ENCODE peak calls at places on chromosomes 13 and 19, in six cellular contexts. Y is suprapubic skin, C is fibroblast of pulmonary artery, H is foreskin fibroblast, A is brain microvascular endothelial cell, N is ovary. W is an unnamed sample.

GRCh38 chr19:31226536-31226935 is 122.7 kb downstream of the TSHZ3 start:
- DNase-seq in C (no peak), Y (no peak), H (peak), A (no peak), N (no peak), W (peak)

GRCh38 chr19:46481187-46481586 is 9.8 kb upstream of the PNMA8A start:
- DNase-seq in C (peak), N (no peak), Y (no peak), A (no peak), H (peak), W (peak)

GRCh38 chr19:7670150-7670784 is 1.4 kb downstream of the RETN start:
- DNase-seq in C (no peak), Y (no peak), N (no peak), A (no peak), H (peak), W (no peak)

GRCh38 chr19:18470153-18470552 is 32.2 kb upstream of the ISYNA1 start:
- DNase-seq in C (no peak), N (peak), A (no peak), Y (no peak), H (peak), W (peak)

GRCh38 chr19:42273407-42274064 is 4.5 kb downstream of the CIC start:
- DNase-seq in H (no peak), Y (peak), A (no peak), N (no peak), C (no peak), W (no peak)

GRCh38 chr19:27794444-27795042 is 1418.4 kb downstream of the UQCRFS1 start:
- DNase-seq in N (peak), A (peak), Y (no peak), H (peak), C (peak), W (peak)

GRCh38 chr19:275958-276646 is 15.1 kb downstream of the PLPP2 start:
- DNase-seq in C (no peak), H (no peak), Y (no peak), A (no peak), N (no peak), W (no peak)

GRCh38 chr19:3482507-3483225 is 575 bp downstream of the SMIM44 start:
- DNase-seq in N (no peak), A (no peak), Y (no peak), C (no peak), H (no peak), W (no peak)

GRCh38 chr19:8724276-8724675 is 2.8 kb downstream of the OR2Z1 start:
- DNase-seq in C (no peak), Y (no peak), A (no peak), H (no peak), N (no peak), W (no peak)

GRCh38 chr19:13022859-13023636 is 27.8 kb downstream of the NFIX start:
- DNase-seq in H (peak), A (peak), Y (peak), C (peak), N (peak), W (peak)

GRCh38 chr13:26024558-26024957 is 27.3 kb downstream of the SHISA2 start:
- DNase-seq in N (no peak), H (no peak), A (peak), C (peak), Y (no peak), W (no peak)

GRCh38 chr19:47486900-47487299 is 2.9 kb upstream of the KPTN start:
- DNase-seq in Y (peak), A (no peak), H (no peak), N (no peak), C (no peak), W (no peak)

GRCh38 chr13:111372651-111373425 is 52.4 kb downstream of the TEX29 start:
- DNase-seq in Y (no peak), A (no peak), H (no peak), C (no peak), N (no peak), W (no peak)

GRCh38 chr13:31050486-31051400 is 111.0 kb downstream of the HSPH1 start:
- DNase-seq in N (no peak), C (no peak), H (peak), Y (no peak), A (no peak), W (no peak)

GRCh38 chr19:16645140-16645539 is 14.8 kb downstream of the SMIM7 start:
- DNase-seq in C (no peak), H (no peak), Y (no peak), A (no peak), N (no peak), W (no peak)

GRCh38 chr13:43596924-43597598 is 189.7 kb downstream of the ENOX1 start:
- DNase-seq in C (no peak), A (no peak), N (no peak), Y (no peak), H (no peak), W (no peak)

GRCh38 chr19:58586131-58586765 is 13.1 kb upstream of the MZF1 start:
- DNase-seq in A (no peak), N (peak), H (no peak), C (no peak), Y (no peak), W (no peak)

GRCh38 chr19:47243364-47243775 is 12.4 kb upstream of the BBC3 start:
- DNase-seq in H (no peak), A (no peak), N (no peak), Y (no peak), C (no peak), W (no peak)

GRCh38 chr19:17020823-17021222 is 5.8 kb downstream of the CPAMD8 start:
- DNase-seq in H (no peak), N (no peak), C (peak), Y (no peak), A (no peak), W (no peak)

GRCh38 chr19:51529301-51529700 is 2.2 kb downstream of the SIGLEC6 start:
- DNase-seq in Y (no peak), N (no peak), C (no peak), H (no peak), A (no peak), W (no peak)

GRCh38 chr13:24066405-24067292 is 93.9 kb upstream of the SPATA13 start:
- DNase-seq in N (no peak), C (no peak), H (no peak), A (no peak), Y (no peak), W (no peak)

GRCh38 chr13:59266478-59267063 is 897.2 kb downstream of the DIAPH3 start:
- DNase-seq in A (no peak), C (peak), Y (no peak), H (no peak), N (no peak), W (no peak)

GRCh38 chr13:90882551-90882950 is 464.9 kb upstream of the MIR17HG start:
- DNase-seq in H (no peak), C (no peak), A (no peak), N (no peak), Y (no peak), W (no peak)

GRCh38 chr13:109157275-109157674 is 527.9 kb downstream of the MYO16 start:
- DNase-seq in N (no peak), C (no peak), H (no peak), A (no peak), Y (no peak), W (no peak)

GRCh38 chr13:48559638-48560320 is 26.9 kb upstream of the RCBTB2 start:
- DNase-seq in N (no peak), Y (no peak), C (peak), A (peak), H (peak), W (peak)

GRCh38 chr13:93345061-93345460 is 118.5 kb downstream of the GPC6 start:
- DNase-seq in Y (no peak), C (no peak), N (no peak), H (no peak), A (no peak), W (peak)

GRCh38 chr19:50908311-50908710 is 2.9 kb downstream of the KLK4 start:
- DNase-seq in C (no peak), A (no peak), Y (no peak), N (no peak), H (no peak), W (no peak)

GRCh38 chr19:29943615-29944014 is 1.6 kb downstream of the URI1 start:
- DNase-seq in C (no peak), H (peak), A (no peak), N (no peak), Y (no peak), W (no peak)

GRCh38 chr13:76936736-76937135 is 11.6 kb upstream of the ACOD1 start:
- DNase-seq in H (peak), Y (no peak), C (peak), N (no peak), A (no peak), W (no peak)

GRCh38 chr19:29214411-29214810 is 1.5 kb upstream of the UQCRFS1 start:
- DNase-seq in N (no peak), H (no peak), Y (no peak), C (no peak), A (no peak), W (no peak)

GRCh38 chr19:7013678-7014077 is 7.6 kb downstream of the MBD3L2B start:
- DNase-seq in Y (no peak), H (no peak), N (no peak), C (peak), A (peak), W (no peak)

GRCh38 chr13:64457976-64458375 is 2772.2 kb downstream of the PCDH9 start:
- DNase-seq in N (no peak), H (peak), C (peak), A (no peak), Y (no peak), W (peak)

GRCh38 chr19:46009530-46010510 is 13.0 kb downstream of the PGLYRP1 start:
- DNase-seq in C (peak), Y (no peak), H (peak), N (peak), A (peak), W (peak)

GRCh38 chr13:20127563-20128458 is 33.0 kb downstream of the GJA3 start:
- DNase-seq in N (peak), H (peak), Y (peak), A (no peak), C (peak), W (peak)

DNA sequence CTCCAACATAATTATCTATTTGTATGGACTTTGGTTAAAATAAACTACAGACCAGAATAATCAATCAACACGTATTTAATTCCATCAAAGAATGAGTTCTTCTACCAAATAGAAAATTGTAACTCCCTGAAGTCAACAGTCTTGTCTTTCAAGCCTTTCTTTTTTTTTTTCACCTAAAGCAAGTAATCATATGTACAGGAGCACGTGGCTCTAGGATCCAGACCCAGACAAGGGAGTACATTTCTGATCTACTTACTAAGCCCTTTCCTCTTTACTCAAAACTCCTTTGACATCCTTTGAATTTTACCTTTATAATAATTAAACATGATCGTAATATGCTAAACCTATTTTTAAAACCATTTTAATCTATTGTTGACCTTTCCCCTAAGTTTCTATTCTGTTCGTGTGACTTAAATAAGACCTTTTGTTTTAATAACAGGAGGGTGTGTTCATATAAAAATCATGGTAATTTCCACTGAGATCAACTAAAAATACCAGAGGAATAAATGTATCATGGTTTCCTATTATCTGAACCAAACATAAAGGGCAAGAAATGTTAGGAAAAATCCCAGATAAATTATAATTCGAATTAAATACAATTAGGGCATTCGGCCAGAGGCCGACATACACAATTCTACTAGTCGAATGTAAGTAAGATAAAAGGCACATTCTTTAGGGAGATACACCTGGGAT is 1.7 kb downstream of the SLC7A1 start:
- DNase-seq in A (no peak), Y (no peak), H (no peak), C (no peak), N (no peak), W (no peak)
- H3K4me3 ChIP-seq in A (peak), Y (peak), H (peak), C (peak), N (no peak), W (peak)

DNA sequence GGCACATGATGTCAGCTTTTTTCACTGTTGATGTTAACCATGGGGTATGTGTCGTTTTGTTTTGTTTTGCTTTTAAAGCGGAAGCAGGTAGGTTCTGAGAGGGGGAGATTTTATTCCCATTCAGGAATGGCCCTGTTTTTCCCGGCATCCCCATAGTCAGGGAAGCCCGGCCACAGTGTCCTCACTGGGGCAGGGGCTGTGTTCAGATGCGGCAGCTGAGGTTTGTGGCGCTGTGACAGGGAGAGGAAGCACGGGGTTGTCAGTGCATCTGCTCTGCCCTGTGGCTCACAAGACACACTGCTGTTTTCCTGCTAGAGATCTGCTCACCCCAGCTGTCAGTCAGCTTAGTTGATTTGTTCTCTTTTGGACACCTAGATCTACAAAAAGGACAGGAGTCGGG is 27.6 kb downstream of the ANKRD27 start:
- DNase-seq in Y (no peak), H (no peak), N (no peak), C (no peak), A (no peak), W (no peak)
- TF ChIP-seq CTCF in Y (no peak), H (no peak), N (no peak), C (no peak), A (no peak), W (no peak)

GRCh38 chr13:97441414-97441813 is 7.4 kb downstream of the RAP2A start:
- DNase-seq in N (no peak), A (no peak), Y (no peak), C (no peak), H (no peak), W (no peak)

GRCh38 chr13:97440598-97440997 is 6.6 kb downstream of the RAP2A start:
- DNase-seq in H (no peak), C (peak), N (no peak), A (no peak), Y (no peak), W (peak)

GRCh38 chr13:97436845-97437244 is 2.9 kb downstream of the RAP2A start:
- DNase-seq in A (no peak), N (no peak), C (no peak), H (no peak), Y (no peak), W (no peak)

GRCh38 chr13:97437729-97438128 is 3.8 kb downstream of the RAP2A start:
- DNase-seq in A (no peak), N (no peak), C (no peak), Y (no peak), H (no peak), W (no peak)

GRCh38 chr13:97439196-97439595 is 5.2 kb downstream of the RAP2A start:
- DNase-seq in C (peak), Y (no peak), N (no peak), H (no peak), A (no peak), W (peak)
- H3K4me3 ChIP-seq in C (no peak), Y (no peak), N (no peak), H (no peak), A (no peak), W (no peak)

GRCh38 chr19:35114656-35115537 is 726 bp upstream of the FXYD3 start:
- DNase-seq in H (peak), C (peak), Y (peak), N (peak), A (peak), W (peak)
- TF ChIP-seq CTCF in H (peak), C (peak), Y (peak), N (peak), A (peak), W (peak)

GRCh38 chr13:33730147-33730546 is 87.8 kb upstream of the RFC3 start:
- DNase-seq in Y (no peak), H (no peak), C (no peak), N (no peak), A (no peak), W (no peak)
- H3K4me3 ChIP-seq in Y (no peak), H (no peak), C (no peak), N (no peak), A (no peak), W (no peak)

GRCh38 chr13:99509477-99509876 is 8.2 kb downstream of the TM9SF2 start:
- DNase-seq in C (no peak), N (no peak), Y (no peak), H (no peak), A (no peak), W (no peak)

GRCh38 chr13:99507054-99507453 is 5.8 kb downstream of the TM9SF2 start:
- DNase-seq in A (no peak), C (no peak), H (no peak), N (no peak), Y (no peak), W (no peak)

GRCh38 chr13:99506632-99507031 is 5.4 kb downstream of the TM9SF2 start:
- DNase-seq in Y (no peak), C (no peak), H (no peak), A (no peak), N (no peak), W (no peak)

GRCh38 chr13:99501952-99502310 is 659 bp downstream of the TM9SF2 start:
- DNase-seq in C (peak), N (no peak), Y (peak), H (peak), A (peak), W (peak)

DNA sequence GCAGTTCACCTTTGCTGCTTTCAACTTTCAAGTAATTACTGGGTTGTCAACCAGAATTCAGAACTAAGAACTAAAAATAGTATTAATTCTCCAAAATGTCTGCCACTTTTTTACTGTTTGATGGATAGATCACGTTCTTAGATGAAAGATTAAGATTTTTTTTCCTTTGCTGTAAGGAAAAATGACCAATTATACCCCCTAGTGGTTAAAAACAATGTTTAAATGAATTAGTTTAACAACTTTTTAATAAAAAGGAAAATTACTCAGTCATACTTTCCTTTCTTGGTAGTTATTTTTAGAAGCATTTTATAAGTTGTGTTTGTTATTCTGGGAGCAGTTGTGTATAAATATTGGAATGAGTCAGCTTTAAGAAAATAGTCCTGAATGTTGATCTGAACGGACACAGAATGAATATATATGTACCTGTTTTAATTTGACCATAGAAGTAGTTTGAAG is 4.6 kb downstream of the TM9SF2 start:
- DNase-seq in A (no peak), H (peak), N (no peak), Y (no peak), C (peak), W (peak)
- TF ChIP-seq CTCF in A (no peak), H (no peak), N (no peak), Y (no peak), C (peak), W (peak)

GRCh38 chr19:37412700-37413099 is 41.8 kb downstream of the ZNF527 start:
- DNase-seq in N (no peak), H (no peak), Y (no peak), A (no peak), C (no peak), W (no peak)
- H3K4me3 ChIP-seq in N (no peak), H (no peak), Y (no peak), A (no peak), C (no peak), W (no peak)

DNA sequence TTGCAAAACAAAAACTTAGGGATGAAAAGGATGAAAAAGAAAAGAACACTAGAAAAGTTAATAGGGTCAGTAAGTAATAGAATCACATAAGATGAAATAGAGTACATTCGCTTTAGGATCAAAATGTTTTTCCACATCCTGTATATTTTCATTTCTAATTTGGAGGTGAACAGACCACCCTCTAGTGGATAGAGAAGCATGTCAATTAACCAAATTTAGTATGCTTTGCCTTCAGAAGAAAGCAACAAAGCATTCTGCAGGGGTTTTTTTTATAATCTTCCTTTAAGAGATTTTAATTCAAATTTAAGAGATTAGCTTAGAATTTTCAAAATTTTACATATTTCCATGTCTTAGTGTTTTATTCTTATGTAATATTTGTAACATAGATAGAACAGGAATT is 610.9 kb upstream of the SGCG start:
- DNase-seq in A (no peak), Y (no peak), H (no peak), C (no peak), N (no peak), W (no peak)
- TF ChIP-seq CTCF in A (no peak), Y (no peak), H (no peak), C (no peak), N (no peak), W (peak)